ENCODE peak calls at places on chromosome 7, in seven cellular contexts. S is thyroid gland; L is H1; B is cardiac fibroblast; U is heart right ventricle; G is CD4-positive, alpha-beta T cell; V is fibroblast of lung. R is an unnamed sample.

GRCh38 chr7:43443380-43443779 is 139.5 kb upstream of the STK17A start:
- DNase-seq in S (no peak), L (no peak), B (no peak), U (no peak), G (no peak), V (no peak), R (no peak)

GRCh38 chr7:94908204-94909022 is 1.0 kb downstream of the PPP1R9A start:
- DNase-seq in S (peak; percentile 74), L (peak; percentile 77), B (peak; percentile 9), U (peak; percentile 26), G (no peak), V (peak; percentile 21), R (peak; percentile 25)

GRCh38 chr7:107372298-107372697 is 97.6 kb upstream of the GPR22 start:
- DNase-seq in S (no peak), L (no peak), B (peak; percentile 71), U (no peak), G (no peak), V (peak; percentile 67), R (peak; percentile 6)

GRCh38 chr7:16644624-16644986 is 949 bp downstream of the ANKMY2 start:
- DNase-seq in S (peak; percentile 58), L (no peak), B (peak; percentile 43), U (peak; percentile 56), G (peak; percentile 38), V (peak; percentile 50), R (peak; percentile 47)

GRCh38 chr7:21757537-21758282 is 188.0 kb downstream of the CDCA7L start:
- DNase-seq in S (peak; percentile 30), L (no peak), B (no peak), U (no peak), G (no peak), V (no peak), R (no peak)

GRCh38 chr7:148901178-148901577 is 17.1 kb upstream of the EZH2 start:
- DNase-seq in S (no peak), L (peak; percentile 41), B (no peak), U (no peak), G (no peak), V (no peak), R (peak; percentile 42)

GRCh38 chr7:138929969-138930368 is 51.2 kb downstream of the KIAA1549 start:
- DNase-seq in S (no peak), L (no peak), B (no peak), U (no peak), G (no peak), V (no peak), R (no peak)

GRCh38 chr7:92609921-92610518 is 19.8 kb upstream of the FAM133B start:
- DNase-seq in S (no peak), L (no peak), B (peak; percentile 59), U (no peak), G (no peak), V (peak; percentile 54), R (peak; percentile 36)

GRCh38 chr7:22732556-22733126 is 5.6 kb downstream of the IL6 start:
- DNase-seq in S (no peak), L (no peak), B (peak; percentile 62), U (no peak), G (no peak), V (peak; percentile 28), R (peak; percentile 50)

DNA sequence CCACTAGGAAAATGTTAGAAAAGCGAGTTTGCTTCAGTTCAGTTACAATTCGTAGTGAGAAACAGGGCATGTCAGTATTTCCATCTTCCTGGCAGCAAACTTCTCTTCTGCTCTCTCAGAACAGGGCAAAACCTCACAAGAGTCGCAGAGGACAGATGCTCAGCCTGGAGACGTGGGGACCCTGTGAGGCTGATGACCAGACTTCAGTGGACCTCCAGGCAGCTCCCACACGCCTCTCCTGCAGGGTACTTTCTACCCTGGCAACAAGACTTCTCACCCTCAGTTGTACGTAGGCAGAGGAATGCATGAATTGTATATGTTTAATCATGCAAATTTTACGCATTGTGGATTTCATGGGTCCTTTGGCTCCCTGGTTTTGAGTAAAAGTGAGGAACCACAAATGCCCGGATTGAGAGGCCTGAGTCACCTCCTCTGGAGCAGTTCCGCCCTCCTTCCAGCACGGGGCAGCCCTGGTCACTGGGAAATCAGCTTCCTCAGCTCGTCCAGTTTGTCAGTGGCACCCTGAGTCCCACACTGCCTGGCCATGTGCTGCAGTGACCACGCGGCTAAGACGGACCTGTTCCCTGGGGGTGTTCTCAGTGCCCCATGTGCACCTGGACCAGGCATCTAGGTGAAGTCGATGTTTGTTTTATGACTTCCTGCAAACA is 165.3 kb downstream of the TNS3 start:
- DNase-seq in S (no peak), L (no peak), B (no peak), U (no peak), G (no peak), V (no peak), R (no peak)
- TF ChIP-seq CTCF in S (no peak), L (peak; percentile 1), B (no peak), U (no peak), G (no peak), V (no peak), R (no peak)

GRCh38 chr7:47979145-47979831 is at the start of gene HUS1:
- DNase-seq in S (peak; percentile 91), L (peak; percentile 98), B (peak; percentile 89), U (peak; percentile 93), G (peak; percentile 89), V (peak; percentile 90), R (peak; percentile 86)

GRCh38 chr7:47979832-47980181 is 392 bp upstream of the HUS1 start:
- DNase-seq in S (no peak), L (no peak), B (no peak), U (no peak), G (no peak), V (no peak), R (no peak)

GRCh38 chr7:47978790-47979144 is 648 bp downstream of the HUS1 start:
- DNase-seq in S (no peak), L (no peak), B (no peak), U (no peak), G (no peak), V (no peak), R (no peak)

GRCh38 chr7:47982610-47983009 is 3.2 kb upstream of the HUS1 start:
- DNase-seq in S (no peak), L (no peak), B (no peak), U (no peak), G (no peak), V (no peak), R (no peak)
- TF ChIP-seq CTCF in S (no peak), L (no peak), B (no peak), U (no peak), G (no peak), V (no peak), R (no peak)

GRCh38 chr7:115679976-115680375 is 350.6 kb downstream of the TFEC start:
- DNase-seq in S (peak; percentile 15), L (no peak), B (peak; percentile 51), U (no peak), G (no peak), V (peak; percentile 65), R (peak; percentile 48)
- TF ChIP-seq CTCF in S (no peak), L (peak; percentile 25), B (peak; percentile 42), U (peak; percentile 30), G (no peak), V (peak; percentile 67), R (peak; percentile 38)

DNA sequence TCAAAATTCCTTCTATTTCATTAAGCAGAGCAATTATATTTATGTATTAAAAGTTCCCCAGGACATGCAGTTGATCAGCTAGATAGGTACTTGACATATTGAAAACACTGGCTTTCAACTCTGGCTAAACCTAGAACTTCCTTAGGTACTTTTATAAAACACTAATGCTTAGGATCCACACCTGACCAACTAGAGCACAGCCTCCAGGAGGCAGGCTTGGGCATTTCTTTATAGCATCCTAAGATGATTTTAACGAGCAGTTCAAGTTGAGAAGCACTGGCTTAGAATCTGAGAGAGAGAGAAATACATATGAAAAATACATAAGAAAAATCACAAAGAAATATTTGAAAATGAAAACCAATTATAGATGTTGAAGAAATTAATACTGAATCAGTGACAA is 20.8 kb downstream of the SLC26A5 start:
- DNase-seq in S (no peak), L (no peak), B (no peak), U (no peak), G (no peak), V (no peak), R (no peak)
- TF ChIP-seq CTCF in S (no peak), L (no peak), B (no peak), U (no peak), G (no peak), V (no peak), R (no peak)

GRCh38 chr7:140643416-140643815 is 2.8 kb upstream of the DENND2A start:
- DNase-seq in S (no peak), L (no peak), B (no peak), U (no peak), G (no peak), V (no peak), R (no peak)

GRCh38 chr7:140640060-140640611 is 477 bp downstream of the DENND2A start:
- DNase-seq in S (peak; percentile 23), L (peak; percentile 66), B (no peak), U (peak; percentile 57), G (no peak), V (peak; percentile 44), R (no peak)

GRCh38 chr7:140639366-140640053 is 1.1 kb downstream of the DENND2A start:
- DNase-seq in S (no peak), L (no peak), B (peak; percentile 55), U (peak; percentile 38), G (no peak), V (peak; percentile 71), R (no peak)

GRCh38 chr7:140640727-140641531 is at the start of gene DENND2A:
- DNase-seq in S (peak; percentile 38), L (peak; percentile 86), B (peak; percentile 52), U (peak; percentile 82), G (no peak), V (peak; percentile 75), R (no peak)

DNA sequence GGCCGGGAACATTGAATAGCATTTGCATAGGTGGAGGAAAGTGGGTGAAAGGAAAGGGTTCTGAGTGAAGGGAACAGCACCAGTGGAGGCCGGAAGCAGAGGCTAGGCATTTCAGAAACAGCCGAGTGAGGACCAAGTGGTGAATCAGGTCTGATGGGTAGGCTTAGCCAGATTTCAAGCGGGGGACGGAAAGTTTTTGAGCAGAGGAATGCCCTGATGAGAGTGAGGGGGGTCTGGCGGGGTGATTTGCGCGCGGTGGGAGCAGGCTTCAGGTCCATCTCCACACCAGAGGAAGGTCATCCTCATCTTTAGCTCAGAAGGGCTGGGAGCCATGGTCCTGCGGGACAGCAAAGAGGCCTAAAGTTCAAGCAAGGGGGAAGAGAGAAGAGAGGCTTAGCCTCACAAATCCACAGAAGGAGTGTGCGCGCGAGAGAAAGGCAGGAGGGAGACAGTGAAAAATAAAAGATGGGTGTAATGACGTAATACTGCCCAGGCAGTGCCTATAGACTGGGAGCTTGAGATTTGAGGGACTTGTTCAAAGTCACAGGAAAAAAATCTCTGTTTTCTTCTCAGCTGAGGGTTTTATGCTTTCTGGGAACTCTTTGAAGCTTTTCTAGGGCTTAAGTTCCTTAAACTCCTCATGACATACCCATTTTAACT is 1.0 kb upstream of the DENND2A start:
- DNase-seq in S (no peak), L (no peak), B (no peak), U (no peak), G (no peak), V (no peak), R (no peak)
- TF ChIP-seq CTCF in S (no peak), L (no peak), B (no peak), U (no peak), G (no peak), V (no peak), R (no peak)

GRCh38 chr7:153193144-153193595 is 433.6 kb downstream of the ACTR3B start:
- DNase-seq in S (peak; percentile 52), L (peak; percentile 87), B (peak; percentile 0), U (peak; percentile 24), G (no peak), V (no peak), R (no peak)
- TF ChIP-seq CTCF in S (no peak), L (peak; percentile 88), B (peak; percentile 23), U (peak; percentile 59), G (no peak), V (no peak), R (peak; percentile 70)